ENCODE peak calls at places on chromosomes 16 and 17, in seven cellular contexts. X is A549, I is NB4, R is H1, F is GM12878, K is WTC11, S is HepG2. P is an unnamed sample.

GRCh38 chr17:39175695-39176093 is 9.7 kb upstream of the ARL5C start:
- DNase-seq in K (no peak), R (no peak), F (no peak), X (no peak), S (no peak), I (peak), P (peak)

GRCh38 chr17:80892900-80893603 is 98.6 kb upstream of the CHMP6 start:
- DNase-seq in F (no peak), K (no peak), S (no peak), I (peak), X (peak), R (no peak), P (no peak)

GRCh38 chr16:56824335-56824734 is 40.7 kb upstream of the SLC12A3 start:
- DNase-seq in K (no peak), R (no peak), F (no peak), S (peak), I (peak), X (peak), P (peak)

GRCh38 chr17:50049636-50050035 is 6.3 kb upstream of the ITGA3 start:
- DNase-seq in S (no peak), F (no peak), I (no peak), K (no peak), R (no peak), X (peak), P (no peak)

GRCh38 chr17:2282297-2282873 is 21.2 kb downstream of the SMG6 start:
- DNase-seq in K (no peak), S (peak), X (peak), F (no peak), I (peak), R (no peak), P (peak)

GRCh38 chr16:1825864-1826690 is 548 bp downstream of the HAGH start:
- DNase-seq in K (peak), X (no peak), S (peak), F (no peak), I (peak), R (peak), P (no peak)

GRCh38 chr17:49315551-49315951 is 46.5 kb downstream of the ZNF652 start:
- DNase-seq in K (peak), F (peak), S (peak), R (peak), I (peak), X (peak), P (peak)

GRCh38 chr17:78868391-78868790 is 27.8 kb upstream of the USP36 start:
- DNase-seq in R (no peak), F (no peak), I (no peak), S (no peak), X (no peak), K (no peak), P (no peak)

GRCh38 chr16:56812884-56813283 is 52.1 kb upstream of the SLC12A3 start:
- DNase-seq in F (no peak), K (no peak), R (no peak), S (peak), I (no peak), X (peak), P (no peak)

GRCh38 chr16:2033057-2033911 is 6.6 kb downstream of the NHERF2 start:
- DNase-seq in X (peak), I (peak), F (no peak), K (no peak), S (peak), R (peak), P (peak)

GRCh38 chr16:89188064-89188441 is 12.3 kb downstream of the SLC22A31 start:
- DNase-seq in R (no peak), F (no peak), I (no peak), S (no peak), X (no peak), K (no peak), P (no peak)

GRCh38 chr16:85582177-85582888 is 30.8 kb upstream of the GSE1 start:
- DNase-seq in K (no peak), R (no peak), S (no peak), X (no peak), F (no peak), I (no peak), P (no peak)

GRCh38 chr17:1244606-1245012 is 25.6 kb upstream of the BHLHA9 start:
- DNase-seq in X (no peak), S (no peak), R (no peak), I (no peak), F (no peak), K (no peak), P (no peak)

GRCh38 chr17:76268015-76268749 is 3.0 kb downstream of the UBALD2 start:
- DNase-seq in X (no peak), K (no peak), S (no peak), F (peak), I (peak), R (no peak), P (peak)

GRCh38 chr17:46742539-46743270 is 75.8 kb downstream of the WNT3 start:
- DNase-seq in S (no peak), X (peak), K (no peak), F (no peak), R (no peak), I (peak), P (peak)

GRCh38 chr17:74387365-74388218 is 20.3 kb downstream of the GPR142 start:
- DNase-seq in I (peak), X (no peak), K (no peak), S (no peak), F (no peak), R (no peak), P (peak)

GRCh38 chr17:27349540-27350021 is 55.7 kb downstream of the WSB1 start:
- DNase-seq in S (no peak), R (no peak), I (no peak), X (no peak), F (no peak), K (peak), P (no peak)

GRCh38 chr16:13968835-13969234 is 48.9 kb downstream of the ERCC4 start:
- DNase-seq in X (no peak), F (no peak), I (no peak), S (no peak), K (no peak), R (no peak), P (no peak)

GRCh38 chr17:32586666-32587065 is 99.9 kb downstream of the CDK5R1 start:
- DNase-seq in X (no peak), K (no peak), I (no peak), F (no peak), R (no peak), S (no peak), P (no peak)
- TF ChIP-seq MAX in X (no peak), K (no peak), I (no peak), F (no peak), R (no peak), S (no peak), P (no peak)

DNA sequence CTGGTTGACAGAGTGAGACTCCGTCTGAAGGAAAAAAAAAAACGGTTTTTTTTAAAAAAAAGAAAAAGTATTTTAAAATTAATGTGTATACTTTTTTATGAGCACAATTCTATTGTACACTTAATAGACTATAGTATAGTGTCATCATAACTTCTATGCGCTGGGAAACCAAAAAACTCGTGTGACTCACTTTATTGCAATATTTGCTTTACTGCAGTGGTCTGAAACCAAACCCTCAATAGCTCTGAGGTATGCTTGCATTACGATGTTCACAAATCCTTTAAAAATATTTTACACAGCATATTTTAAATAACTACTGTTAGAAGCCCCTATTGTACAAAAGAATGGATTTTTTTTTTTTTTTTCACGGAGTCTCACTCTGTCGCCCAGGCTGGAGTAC is 12.4 kb upstream of the MAP2K6 start:
- DNase-seq in S (peak), F (no peak), I (no peak), R (no peak), K (no peak), X (peak), P (no peak)
- TF ChIP-seq MAX in S (no peak), F (no peak), I (no peak), R (no peak), K (no peak), X (no peak), P (no peak)

DNA sequence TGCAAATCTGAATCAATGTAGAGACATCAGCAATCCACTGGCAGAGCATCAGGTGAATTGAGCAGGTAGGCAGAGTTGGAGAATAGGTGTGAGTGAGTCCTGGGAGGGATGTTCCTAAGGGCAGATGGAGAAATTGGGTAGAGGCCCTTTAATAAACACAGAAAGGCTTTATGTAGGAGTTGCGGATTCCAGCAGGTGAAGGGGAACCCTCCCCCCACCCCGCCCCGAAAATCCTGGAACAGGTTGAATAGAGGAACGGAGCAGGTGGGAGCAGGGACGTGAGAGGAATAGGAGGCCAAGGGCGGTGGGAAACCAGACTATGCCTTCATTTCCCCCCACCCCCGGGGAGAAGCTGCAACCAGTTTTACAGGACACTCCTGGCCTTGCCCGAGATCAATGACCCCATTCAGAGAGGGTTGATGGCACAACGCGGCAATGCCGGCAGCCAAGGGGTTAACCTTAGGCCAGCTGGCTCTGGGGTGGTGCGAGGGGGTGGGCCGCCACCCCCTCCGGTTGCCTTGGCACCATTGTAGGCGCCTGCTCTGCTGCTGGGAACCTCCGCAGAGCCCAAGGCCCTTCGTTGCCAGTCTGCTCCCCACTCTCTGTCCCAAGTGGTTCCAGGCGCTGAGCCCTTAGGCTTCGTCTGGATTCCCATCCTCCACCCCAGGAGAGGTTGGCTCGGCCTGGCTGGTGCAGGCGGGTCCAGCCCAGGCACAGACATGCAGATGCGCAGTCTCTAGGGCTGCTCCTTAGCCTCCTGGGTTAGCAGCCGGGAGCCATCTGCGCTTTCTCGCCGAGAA is 814 bp upstream of the RUNDC3A start:
- DNase-seq in F (no peak), S (no peak), I (no peak), R (peak), K (peak), X (peak), P (no peak)
- TF ChIP-seq MAX in F (no peak), S (no peak), I (no peak), R (peak), K (no peak), X (peak), P (no peak)

GRCh38 chr17:55624789-55625433 is 97.8 kb downstream of the TMEM100 start:
- DNase-seq in R (no peak), I (no peak), F (no peak), S (no peak), K (no peak), X (no peak), P (no peak)

GRCh38 chr17:55620023-55620422 is 102.6 kb downstream of the TMEM100 start:
- DNase-seq in I (no peak), S (no peak), R (no peak), X (no peak), K (no peak), F (no peak), P (no peak)

GRCh38 chr17:55617441-55617840 is 105.2 kb downstream of the TMEM100 start:
- DNase-seq in I (no peak), K (no peak), F (no peak), X (no peak), S (no peak), R (no peak), P (no peak)

GRCh38 chr17:55622547-55622946 is 100.1 kb downstream of the TMEM100 start:
- DNase-seq in F (no peak), S (no peak), K (no peak), I (no peak), X (no peak), R (no peak), P (no peak)

DNA sequence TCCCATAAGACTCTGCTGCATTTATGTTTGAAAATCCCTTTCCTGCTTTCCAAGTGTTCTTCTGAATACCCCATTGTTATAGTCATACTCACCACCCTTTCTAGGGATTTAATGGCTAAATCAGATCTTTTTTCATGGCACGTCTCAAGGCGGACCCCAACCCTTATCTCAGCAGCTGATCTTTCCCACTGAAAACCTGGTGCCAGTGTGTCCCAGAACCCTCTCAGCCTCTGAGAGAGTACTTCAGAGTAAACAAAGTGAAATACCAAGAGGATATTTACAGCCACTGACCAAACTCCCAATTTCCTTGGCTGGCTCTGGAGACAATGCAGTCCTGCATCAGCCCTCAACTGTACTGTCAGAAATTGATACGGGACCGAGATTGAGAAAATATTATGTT is 101.7 kb downstream of the TMEM100 start:
- DNase-seq in R (no peak), K (no peak), S (no peak), X (no peak), I (no peak), F (no peak), P (no peak)
- TF ChIP-seq MAX in R (no peak), K (no peak), S (no peak), X (no peak), I (no peak), F (no peak), P (no peak)

DNA sequence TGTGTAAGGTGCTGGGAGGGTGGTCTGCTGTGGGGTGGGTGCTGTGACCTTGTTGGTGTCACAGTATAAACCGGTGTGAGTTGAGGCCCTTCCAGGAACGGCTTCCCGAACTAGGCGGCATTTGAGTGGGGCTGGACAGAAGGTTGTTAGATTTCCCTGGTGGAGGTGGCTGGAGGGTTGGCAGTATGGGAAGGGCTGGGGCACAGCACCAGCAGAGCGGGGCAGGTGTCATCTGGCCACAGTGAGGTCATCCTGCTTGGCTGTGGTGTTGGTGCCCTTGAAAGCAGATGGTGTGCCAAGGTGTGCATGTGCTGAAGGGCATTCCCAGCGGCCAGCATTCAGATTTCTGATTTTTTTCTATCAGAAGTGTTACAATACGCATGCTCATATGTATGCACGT is 28.1 kb downstream of the BANP start:
- DNase-seq in R (no peak), I (no peak), S (no peak), K (no peak), F (no peak), X (no peak), P (no peak)
- TF ChIP-seq MAX in R (no peak), I (no peak), S (no peak), K (no peak), F (no peak), X (no peak), P (no peak)

GRCh38 chr17:35752471-35752870 is 568 bp downstream of the GAS2L2 start:
- DNase-seq in I (no peak), S (no peak), K (no peak), F (no peak), R (no peak), X (no peak), P (no peak)
- TF ChIP-seq MAX in I (no peak), S (no peak), K (no peak), F (no peak), R (no peak), X (no peak), P (no peak)

DNA sequence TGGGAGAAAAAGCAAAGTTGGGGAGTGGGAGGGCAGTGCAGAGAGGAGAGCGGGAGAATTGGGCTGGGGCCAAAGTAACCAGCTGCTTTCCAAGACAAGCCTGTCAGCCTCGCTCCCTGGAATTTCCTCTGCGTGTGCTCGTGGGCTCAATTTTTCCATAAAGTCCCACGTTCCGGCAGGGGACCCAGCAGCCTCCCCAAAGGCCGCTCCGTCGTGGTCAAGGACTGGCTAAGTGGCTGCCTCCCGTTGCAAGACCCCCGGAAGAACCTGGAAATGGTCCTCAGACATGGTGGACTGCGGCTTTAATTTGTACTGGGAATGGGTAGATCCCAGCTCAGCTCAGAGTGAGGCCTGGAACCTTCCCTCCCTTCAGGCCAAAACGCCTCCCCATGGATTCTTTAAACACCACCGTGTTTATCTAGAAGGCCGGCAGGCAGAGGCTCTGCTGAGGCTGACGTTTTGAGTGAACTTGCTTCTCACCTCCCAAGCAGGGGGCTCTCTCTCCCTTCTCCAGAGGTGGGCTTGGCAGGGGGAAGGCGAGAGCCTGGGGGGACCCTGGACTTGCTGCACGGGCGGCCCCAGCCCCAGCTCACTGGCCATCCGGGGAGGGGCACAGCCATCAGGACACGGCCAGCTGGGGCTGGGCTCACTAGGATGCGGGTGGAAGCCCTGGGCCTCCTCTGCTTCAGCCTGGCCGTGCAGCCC is 190.0 kb downstream of the C16orf95 start:
- DNase-seq in S (no peak), I (no peak), R (no peak), X (no peak), F (no peak), K (no peak), P (no peak)
- TF ChIP-seq MAX in S (no peak), I (no peak), R (no peak), X (no peak), F (no peak), K (no peak), P (no peak)

P was measured in K562.